ENCODE peak calls at places on chromosomes 12 and 14, in four cellular contexts. D is bronchial epithelial cell, M is cardiac fibroblast, C is testis. I is an unnamed sample.

GRCh38 chr12:127579446-127579845 is 687.5 kb upstream of the TMEM132C start:
- DNase-seq in M (peak), C (no peak), D (no peak), I (no peak)

GRCh38 chr12:45244561-45245348 is 28.9 kb downstream of the ANO6 start:
- DNase-seq in C (no peak), D (peak), M (peak), I (peak)

GRCh38 chr12:110403146-110403974 is at the start of gene ANAPC7:
- DNase-seq in D (peak), C (peak), M (peak), I (peak)

GRCh38 chr14:34931206-34931605 is 51.6 kb upstream of the SRP54 start:
- DNase-seq in D (peak), C (no peak), M (peak), I (no peak)

GRCh38 chr12:72275551-72275950 is 3.4 kb downstream of the TRHDE start:
- DNase-seq in D (no peak), M (no peak), C (no peak), I (peak)

GRCh38 chr12:114918535-114919233 is 234.7 kb upstream of the TBX3 start:
- DNase-seq in C (no peak), D (peak), M (peak), I (peak)

GRCh38 chr12:37546206-37546605 is 770.4 kb upstream of the ALG10B start:
- DNase-seq in M (no peak), C (no peak), D (no peak), I (no peak)

GRCh38 chr12:25959069-25959961 is 833 bp downstream of the RASSF8 start:
- DNase-seq in D (peak), M (peak), C (peak), I (peak)

GRCh38 chr12:40063424-40063823 is 42.5 kb downstream of the SLC2A13 start:
- DNase-seq in M (peak), D (no peak), C (no peak), I (no peak)

GRCh38 chr12:79763748-79764452 is 73.1 kb upstream of the PAWR start:
- DNase-seq in C (peak), M (no peak), D (no peak), I (no peak)

GRCh38 chr12:104720346-104721064 is 237.6 kb downstream of the SLC41A2 start:
- DNase-seq in D (no peak), M (peak), C (peak), I (peak)

GRCh38 chr14:22813145-22813544 is 2.1 kb downstream of the SLC7A7 start:
- DNase-seq in C (no peak), M (no peak), D (no peak), I (no peak)

GRCh38 chr14:69650948-69651369 is 39.6 kb downstream of the SUSD6 start:
- DNase-seq in C (no peak), D (peak), M (peak), I (no peak)

GRCh38 chr12:88579572-88579940 is 715 bp downstream of the KITLG start:
- DNase-seq in C (peak), D (no peak), M (no peak), I (no peak)

GRCh38 chr12:123033392-123034021 is 53.0 kb downstream of the ARL6IP4 start:
- DNase-seq in M (no peak), C (no peak), D (no peak), I (no peak)

GRCh38 chr14:74765721-74766120 is 2.6 kb downstream of the YLPM1 start:
- DNase-seq in C (no peak), D (no peak), M (no peak), I (no peak)

GRCh38 chr12:53048780-53049401 is 974 bp upstream of the TNS2 start:
- DNase-seq in C (peak), D (no peak), M (peak), I (peak)

GRCh38 chr12:64207453-64207852 is 14.6 kb downstream of the KICS2 start:
- DNase-seq in D (no peak), C (no peak), M (no peak), I (no peak)

GRCh38 chr12:51341259-51342007 is 5.0 kb downstream of the CELA1 start:
- DNase-seq in C (peak), M (peak), D (peak), I (peak)

GRCh38 chr14:80576401-80576800 is 365.1 kb upstream of the DIO2 start:
- DNase-seq in D (no peak), C (no peak), M (no peak), I (no peak)

GRCh38 chr14:72781476-72782181 is 112.3 kb downstream of the DPF3 start:
- DNase-seq in D (peak), C (no peak), M (peak), I (peak)

GRCh38 chr14:95507174-95507573 is 9.3 kb downstream of the SYNE3 start:
- DNase-seq in C (peak), D (peak), M (peak), I (peak)

GRCh38 chr12:112528521-112528920 is 109.8 kb downstream of the PTPN11 start:
- DNase-seq in M (no peak), C (no peak), D (no peak), I (no peak)

GRCh38 chr12:69108024-69108423 is 131.3 kb upstream of the CPSF6 start:
- DNase-seq in D (no peak), M (peak), C (no peak), I (no peak)

GRCh38 chr12:52351196-52352059 is 15.9 kb downstream of the KRT85 start:
- DNase-seq in D (no peak), M (no peak), C (no peak), I (no peak)

GRCh38 chr12:89067436-89067835 is 284.9 kb downstream of the DUSP6 start:
- DNase-seq in D (peak), M (peak), C (no peak), I (peak)

GRCh38 chr12:117867348-117867747 is 101.4 kb downstream of the KSR2 start:
- DNase-seq in M (no peak), D (no peak), C (no peak), I (no peak)

GRCh38 chr14:72663076-72663487 is 230.8 kb downstream of the DPF3 start:
- DNase-seq in C (no peak), D (no peak), M (peak), I (no peak)

GRCh38 chr12:64618953-64619590 is 8.8 kb downstream of the RASSF3 start:
- DNase-seq in D (no peak), C (no peak), M (peak), I (peak)

GRCh38 chr14:95040723-95041476 is 116.4 kb downstream of the DICER1 start:
- DNase-seq in D (no peak), M (peak), C (no peak), I (peak)

GRCh38 chr12:68617160-68617926 is 6.6 kb downstream of the RAP1B start:
- DNase-seq in M (peak), D (peak), C (no peak), I (no peak)

GRCh38 chr14:95185033-95185432 is 27.7 kb upstream of the DICER1 start:
- DNase-seq in M (no peak), C (peak), D (no peak), I (no peak)

GRCh38 chr12:62210422-62210821 is 49.8 kb upstream of the USP15 start:
- DNase-seq in D (peak), C (peak), M (peak), I (peak)

GRCh38 chr14:95273041-95273978 is 46.4 kb downstream of the CLMN start:
- DNase-seq in M (no peak), D (peak), C (no peak), I (no peak)

GRCh38 chr12:130286741-130287140 is 50.9 kb upstream of the PIWIL1 start:
- DNase-seq in M (no peak), C (no peak), D (no peak), I (no peak)

GRCh38 chr14:61585598-61586538 is 109.4 kb upstream of the HIF1A start:
- DNase-seq in C (peak), M (peak), D (peak), I (peak)

GRCh38 chr12:57460457-57461325 is 1.1 kb downstream of the GLI1 start:
- DNase-seq in M (no peak), D (no peak), C (no peak), I (no peak)
- H3K4me3 ChIP-seq in M (peak), D (peak), C (peak), I (peak)

GRCh38 chr14:89040438-89041244 is 216.2 kb downstream of the TTC8 start:
- DNase-seq in C (peak), D (peak), M (peak), I (peak)
- TF ChIP-seq CTCF in C (peak), D (peak), M (peak), I (peak)

GRCh38 chr12:81354327-81354932 is 276.6 kb downstream of the ACSS3 start:
- DNase-seq in C (no peak), D (no peak), M (no peak), I (no peak)
- H3K4me3 ChIP-seq in C (no peak), D (no peak), M (no peak), I (no peak)

DNA sequence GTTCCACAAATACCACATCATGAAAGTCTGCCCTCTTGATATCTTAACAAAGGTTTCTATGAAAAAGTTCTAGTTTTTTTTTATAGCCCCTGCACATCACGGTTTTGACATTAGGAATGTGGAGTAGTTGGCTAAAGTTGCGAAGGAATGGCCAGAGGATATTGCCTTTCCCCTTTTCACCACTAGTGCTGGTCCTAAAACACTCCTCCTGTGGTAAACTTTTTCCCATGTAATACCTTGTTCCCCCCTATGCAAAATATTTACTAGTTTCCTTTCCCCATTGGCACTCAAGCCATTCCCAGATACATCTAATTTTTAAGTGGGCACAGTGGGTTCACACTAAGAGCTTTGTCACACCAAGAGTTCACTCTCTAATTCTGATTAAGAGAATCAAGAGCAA is 33.4 kb downstream of the R3HDM2 start:
- DNase-seq in M (no peak), C (no peak), D (no peak), I (no peak)
- TF ChIP-seq CTCF in M (no peak), C (no peak), D (no peak), I (no peak)

GRCh38 chr14:104107101-104107581 is 21.6 kb downstream of the ASPG start:
- DNase-seq in M (no peak), C (no peak), D (no peak), I (no peak)

GRCh38 chr14:104109731-104110361 is 24.3 kb downstream of the ASPG start:
- DNase-seq in D (no peak), M (no peak), C (no peak), I (no peak)

GRCh38 chr14:104107611-104108569 is 22.4 kb downstream of the ASPG start:
- DNase-seq in D (peak), M (no peak), C (no peak), I (no peak)

GRCh38 chr14:104109121-104109541 is 23.6 kb downstream of the ASPG start:
- DNase-seq in M (no peak), C (no peak), D (no peak), I (no peak)

DNA sequence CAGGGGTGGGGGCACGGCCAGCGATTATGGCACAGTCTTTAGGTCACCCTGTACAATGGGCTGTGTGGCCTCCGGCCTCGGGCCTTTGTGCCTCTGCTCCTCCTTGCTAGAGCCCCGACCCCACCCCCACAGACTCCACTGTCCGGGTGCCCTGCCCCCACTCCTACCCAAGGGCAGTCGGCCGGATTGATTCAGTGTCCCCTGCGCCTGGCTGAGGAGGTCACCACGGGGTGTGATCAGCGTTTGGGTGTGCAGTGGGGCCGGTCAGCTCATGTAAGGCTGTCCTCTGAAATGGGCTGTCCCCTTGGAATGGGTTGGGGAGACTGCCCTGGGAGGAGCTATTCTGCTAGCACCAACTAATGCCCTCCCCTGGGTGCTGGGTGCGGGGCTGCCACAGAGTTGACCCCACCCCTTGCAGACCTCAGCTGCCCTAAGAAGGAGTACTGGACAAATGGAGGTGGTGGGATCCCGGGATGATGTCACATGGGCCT is 23.1 kb downstream of the ASPG start:
- DNase-seq in M (no peak), C (no peak), D (no peak), I (no peak)
- H3K4me3 ChIP-seq in M (no peak), C (no peak), D (peak), I (no peak)

I was measured in fibroblast of villous mesenchyme.